ENCODE peak calls at places on chromosome 18, in eight cellular contexts. Q is heart left ventricle; A is breast epithelium; O is mammary epithelial cell; H is left ventricle myocardium inferior; L is uterus; C is GM23248; N is naive thymus-derived CD4-positive, alpha-beta T cell. V is an unnamed sample.

GRCh38 chr18:62325806-62326645 is 916 bp downstream of the TNFRSF11A start:
- DNase-seq in Q (no peak), A (no peak), O (peak), H (no peak), L (no peak), C (peak), N (no peak), V (no peak)

GRCh38 chr18:29434650-29435049 is 1257.7 kb upstream of the CDH2 start:
- DNase-seq in Q (no peak), A (no peak), O (no peak), H (no peak), L (no peak), C (no peak), N (no peak), V (no peak)

GRCh38 chr18:77702686-77703085 is 453.0 kb downstream of the GALR1 start:
- DNase-seq in Q (no peak), A (no peak), O (no peak), H (no peak), L (peak), C (no peak), N (no peak), V (peak)

GRCh38 chr18:36610716-36611115 is 218.1 kb downstream of the TPGS2 start:
- DNase-seq in Q (no peak), A (no peak), O (no peak), H (no peak), L (no peak), C (no peak), N (no peak), V (no peak)

GRCh38 chr18:9615973-9616559 is 1.7 kb upstream of the PPP4R1 start:
- DNase-seq in Q (no peak), A (no peak), O (peak), H (no peak), L (no peak), C (peak), N (no peak), V (no peak)

GRCh38 chr18:38966846-38967245 is 1401.2 kb upstream of the CELF4 start:
- DNase-seq in Q (no peak), A (no peak), O (peak), H (no peak), L (no peak), C (no peak), N (no peak), V (no peak)

GRCh38 chr18:48002933-48003365 is 72.5 kb upstream of the SMAD2 start:
- DNase-seq in Q (peak), A (peak), O (peak), H (peak), L (no peak), C (peak), N (no peak), V (no peak)

GRCh38 chr18:58231930-58232329 is 187.9 kb downstream of the NEDD4L start:
- DNase-seq in Q (no peak), A (no peak), O (no peak), H (no peak), L (no peak), C (peak), N (no peak), V (no peak)

GRCh38 chr18:61546598-61546997 is 213.4 kb downstream of the CDH20 start:
- DNase-seq in Q (no peak), A (no peak), O (peak), H (no peak), L (no peak), C (peak), N (no peak), V (no peak)

GRCh38 chr18:14978191-14978590 is 230.2 kb downstream of the ANKRD30B start:
- DNase-seq in Q (no peak), A (no peak), O (no peak), H (no peak), L (no peak), C (no peak), N (no peak), V (no peak)

GRCh38 chr18:23207191-23207955 is 72.1 kb downstream of the CABLES1 start:
- DNase-seq in Q (no peak), A (no peak), O (no peak), H (no peak), L (no peak), C (no peak), N (no peak), V (no peak)

GRCh38 chr18:36643016-36643415 is 185.8 kb downstream of the TPGS2 start:
- DNase-seq in Q (no peak), A (no peak), O (no peak), H (no peak), L (no peak), C (no peak), N (no peak), V (no peak)

GRCh38 chr18:36576339-36576738 is 252.5 kb downstream of the TPGS2 start:
- DNase-seq in Q (no peak), A (no peak), O (no peak), H (no peak), L (no peak), C (no peak), N (no peak), V (no peak)

GRCh38 chr18:61295153-61295552 is 38.1 kb upstream of the CDH20 start:
- DNase-seq in Q (no peak), A (no peak), O (no peak), H (no peak), L (no peak), C (no peak), N (no peak), V (no peak)

GRCh38 chr18:77366725-77367641 is 117.3 kb downstream of the GALR1 start:
- DNase-seq in Q (peak), A (no peak), O (no peak), H (no peak), L (peak), C (peak), N (no peak), V (peak)

GRCh38 chr18:79439201-79440023 is 43.7 kb downstream of the NFATC1 start:
- DNase-seq in Q (no peak), A (no peak), O (no peak), H (no peak), L (peak), C (no peak), N (peak), V (no peak)

GRCh38 chr18:26192233-26192632 is 34.0 kb upstream of the TAF4B start:
- DNase-seq in Q (no peak), A (no peak), O (no peak), H (no peak), L (no peak), C (no peak), N (no peak), V (no peak)

GRCh38 chr18:8217041-8217564 is 392.1 kb upstream of the RAB12 start:
- DNase-seq in Q (no peak), A (no peak), O (no peak), H (no peak), L (no peak), C (no peak), N (no peak), V (no peak)

GRCh38 chr18:58567453-58568196 is 61.3 kb downstream of the ALPK2 start:
- DNase-seq in Q (no peak), A (peak), O (peak), H (no peak), L (peak), C (peak), N (no peak), V (no peak)

GRCh38 chr18:1604751-1605150 is 700.1 kb downstream of the ADCYAP1 start:
- DNase-seq in Q (no peak), A (no peak), O (no peak), H (no peak), L (no peak), C (no peak), N (no peak), V (no peak)

GRCh38 chr18:26511339-26512071 is 36.8 kb downstream of the KCTD1 start:
- DNase-seq in Q (no peak), A (no peak), O (no peak), H (no peak), L (no peak), C (no peak), N (no peak), V (no peak)

GRCh38 chr18:79404567-79404910 is 8.8 kb downstream of the NFATC1 start:
- DNase-seq in Q (no peak), A (no peak), O (no peak), H (peak), L (no peak), C (peak), N (peak), V (no peak)

GRCh38 chr18:63762518-63762917 is 12.7 kb upstream of the SERPINB7 start:
- DNase-seq in Q (no peak), A (no peak), O (peak), H (no peak), L (no peak), C (peak), N (no peak), V (no peak)

GRCh38 chr18:12044591-12044990 is 49.1 kb upstream of the ANKRD62 start:
- DNase-seq in Q (no peak), A (no peak), O (no peak), H (no peak), L (no peak), C (no peak), N (no peak), V (no peak)

GRCh38 chr18:63963610-63964256 is 6.1 kb upstream of the SERPINB8 start:
- DNase-seq in Q (no peak), A (no peak), O (peak), H (no peak), L (no peak), C (peak), N (peak), V (no peak)

GRCh38 chr18:37661478-37661877 is 95.9 kb upstream of the CELF4 start:
- DNase-seq in Q (no peak), A (no peak), O (no peak), H (no peak), L (no peak), C (no peak), N (no peak), V (no peak)

GRCh38 chr18:44798433-44799048 is 117.9 kb downstream of the SETBP1 start:
- DNase-seq in Q (no peak), A (no peak), O (no peak), H (no peak), L (no peak), C (no peak), N (no peak), V (no peak)
- H3K27ac ChIP-seq in Q (no peak), A (no peak), O (no peak), H (peak), L (no peak), C (no peak), N (no peak), V (no peak)

GRCh38 chr18:49479381-49480137 is 7.5 kb downstream of the C18orf32 start:
- DNase-seq in Q (no peak), A (no peak), O (no peak), H (no peak), L (no peak), C (no peak), N (no peak), V (no peak)
- H3K27ac ChIP-seq in Q (no peak), A (no peak), O (no peak), H (peak), L (no peak), C (no peak), N (no peak), V (no peak)

GRCh38 chr18:53457068-53457467 is 767.4 kb downstream of the MBD2 start:
- DNase-seq in Q (no peak), A (no peak), O (no peak), H (no peak), L (no peak), C (no peak), N (no peak), V (no peak)

GRCh38 chr18:53458944-53459580 is 765.4 kb downstream of the MBD2 start:
- DNase-seq in Q (peak), A (no peak), O (no peak), H (peak), L (no peak), C (no peak), N (no peak), V (no peak)

GRCh38 chr18:53458266-53458665 is 766.2 kb downstream of the MBD2 start:
- DNase-seq in Q (no peak), A (no peak), O (no peak), H (no peak), L (no peak), C (no peak), N (no peak), V (no peak)
- H3K27ac ChIP-seq in Q (no peak), A (no peak), O (no peak), H (no peak), L (no peak), C (no peak), N (no peak), V (no peak)

DNA sequence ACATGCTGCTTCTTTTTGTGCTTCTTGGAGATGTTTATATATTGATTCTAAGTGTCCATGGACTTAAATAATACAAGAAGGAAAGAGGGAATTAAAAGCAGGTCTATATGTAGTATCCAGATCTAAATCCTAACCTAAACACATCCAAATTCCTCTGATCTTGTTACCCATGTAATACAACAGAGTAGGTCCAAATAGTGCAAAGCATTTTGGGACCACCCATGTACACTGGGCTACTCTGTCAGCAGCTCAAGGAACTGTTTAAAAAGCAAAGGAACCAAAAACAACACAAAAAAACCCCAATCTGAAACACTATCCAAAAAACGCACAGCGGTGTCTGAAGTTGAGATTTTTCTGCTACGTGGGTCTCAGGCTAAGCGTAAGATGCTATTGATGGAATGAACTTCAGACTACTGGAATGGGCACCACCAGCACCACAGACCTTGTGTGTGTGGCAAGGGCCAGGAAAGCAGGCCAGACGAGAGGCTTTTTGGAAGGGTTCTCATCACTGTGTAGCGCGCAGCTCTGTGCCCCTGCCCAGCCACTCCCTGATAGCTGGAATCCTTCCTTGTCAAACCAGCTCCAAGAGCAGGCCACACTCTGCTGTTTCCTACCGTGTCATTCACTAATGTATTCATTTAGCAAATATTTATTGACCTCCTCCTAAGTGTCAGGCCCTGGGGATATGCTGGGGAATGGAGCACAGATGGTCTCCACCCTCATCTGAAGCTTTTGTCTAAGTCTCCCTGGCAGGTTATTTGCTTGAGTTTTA is 101.4 kb downstream of the COLEC12 start:
- DNase-seq in Q (no peak), A (no peak), O (no peak), H (no peak), L (no peak), C (no peak), N (no peak), V (no peak)
- H3K27ac ChIP-seq in Q (no peak), A (no peak), O (no peak), H (no peak), L (no peak), C (no peak), N (no peak), V (no peak)

GRCh38 chr18:22034276-22034675 is 135.1 kb upstream of the GATA6 start:
- DNase-seq in Q (no peak), A (no peak), O (no peak), H (no peak), L (no peak), C (no peak), N (no peak), V (no peak)

GRCh38 chr18:22031581-22031980 is 137.8 kb upstream of the GATA6 start:
- DNase-seq in Q (no peak), A (no peak), O (no peak), H (no peak), L (no peak), C (peak), N (no peak), V (no peak)

GRCh38 chr18:22032392-22032961 is 136.9 kb upstream of the GATA6 start:
- DNase-seq in Q (no peak), A (no peak), O (peak), H (no peak), L (peak), C (peak), N (no peak), V (no peak)

DNA sequence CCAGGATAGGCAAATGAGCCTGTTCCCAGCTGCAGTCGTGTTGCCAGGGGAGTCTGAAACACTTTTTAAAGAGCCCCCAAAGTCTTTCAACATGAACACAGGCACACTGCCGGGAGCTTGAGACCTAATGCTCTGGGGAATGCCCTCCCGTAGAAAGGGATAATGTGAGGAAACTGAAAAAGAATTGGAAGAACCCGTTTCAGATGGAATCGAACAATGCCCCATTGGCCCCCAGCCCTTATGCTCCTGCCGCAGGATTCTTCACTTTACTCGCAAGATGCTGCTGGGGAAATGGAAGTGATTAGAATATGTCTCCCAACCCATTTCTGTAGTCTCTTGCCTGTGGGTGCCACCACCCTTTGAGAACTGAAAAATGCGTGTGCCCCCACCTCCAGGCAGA is 136.3 kb upstream of the GATA6 start:
- DNase-seq in Q (no peak), A (no peak), O (no peak), H (no peak), L (no peak), C (no peak), N (no peak), V (no peak)
- H3K27ac ChIP-seq in Q (no peak), A (no peak), O (peak), H (no peak), L (peak), C (peak), N (no peak), V (no peak)

GRCh38 chr18:33282709-33283333 is 157.7 kb downstream of the CCDC178 start:
- DNase-seq in Q (no peak), A (no peak), O (no peak), H (no peak), L (no peak), C (no peak), N (no peak), V (no peak)
- H3K27ac ChIP-seq in Q (no peak), A (no peak), O (no peak), H (no peak), L (no peak), C (no peak), N (no peak), V (no peak)

GRCh38 chr18:3347286-3347803 is 85.4 kb downstream of the MYL12B start:
- DNase-seq in Q (no peak), A (no peak), O (no peak), H (no peak), L (no peak), C (no peak), N (no peak), V (no peak)

GRCh38 chr18:3342628-3343027 is 80.7 kb downstream of the MYL12B start:
- DNase-seq in Q (no peak), A (no peak), O (no peak), H (no peak), L (no peak), C (no peak), N (no peak), V (no peak)

GRCh38 chr18:3345885-3346284 is 84.0 kb downstream of the MYL12B start:
- DNase-seq in Q (no peak), A (peak), O (peak), H (no peak), L (peak), C (no peak), N (no peak), V (no peak)

GRCh38 chr18:3346487-3346886 is 84.6 kb downstream of the MYL12B start:
- DNase-seq in Q (no peak), A (no peak), O (peak), H (no peak), L (no peak), C (no peak), N (no peak), V (no peak)

GRCh38 chr18:3345452-3345851 is 83.5 kb downstream of the MYL12B start:
- DNase-seq in Q (no peak), A (no peak), O (peak), H (no peak), L (no peak), C (peak), N (no peak), V (no peak)
- H3K27ac ChIP-seq in Q (no peak), A (peak), O (peak), H (no peak), L (peak), C (no peak), N (no peak), V (no peak)

DNA sequence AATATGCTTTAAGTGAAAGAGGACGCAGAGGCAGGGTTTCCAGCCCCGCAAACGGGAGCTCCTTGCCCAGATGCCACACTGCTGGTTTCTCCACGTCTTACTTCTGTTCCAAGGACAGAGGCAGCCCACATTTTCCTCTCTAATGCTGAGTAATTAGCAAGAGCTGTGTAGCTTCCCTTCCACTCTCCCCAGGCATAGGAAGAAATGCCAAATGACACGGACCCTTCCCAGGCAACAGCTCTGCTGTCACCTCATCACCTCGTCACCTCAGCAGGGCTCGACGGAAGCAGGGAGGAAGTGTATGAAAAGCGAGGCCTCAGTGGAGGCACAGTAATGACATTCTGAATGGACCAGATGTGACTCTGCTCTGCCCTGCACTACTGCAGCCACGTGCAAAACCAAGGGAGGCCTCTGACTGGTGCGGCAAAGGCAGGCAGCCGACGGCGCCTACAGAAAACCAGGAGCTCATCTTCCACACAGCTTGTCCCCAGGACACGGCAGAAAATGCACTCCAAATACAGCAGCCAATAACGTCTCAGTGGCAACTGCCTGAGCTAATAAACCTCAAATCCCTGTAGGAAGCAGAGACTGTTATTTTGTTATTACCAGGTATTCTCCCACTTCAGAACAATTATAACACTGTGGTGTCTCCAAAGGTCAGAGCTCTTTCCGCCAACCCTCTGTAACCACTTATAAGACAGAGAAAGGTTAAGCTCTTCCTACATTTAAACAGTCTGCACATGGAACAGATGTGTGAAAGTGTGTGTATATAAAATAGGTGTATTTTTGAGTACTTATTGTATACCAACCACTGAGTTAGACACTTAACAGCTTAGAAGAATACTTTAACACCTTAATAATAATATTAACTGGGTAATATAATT is 64.3 kb downstream of the FBXO15 start:
- DNase-seq in Q (no peak), A (no peak), O (no peak), H (no peak), L (no peak), C (no peak), N (peak), V (no peak)
- H3K27ac ChIP-seq in Q (no peak), A (no peak), O (no peak), H (no peak), L (no peak), C (no peak), N (peak), V (peak)

DNA sequence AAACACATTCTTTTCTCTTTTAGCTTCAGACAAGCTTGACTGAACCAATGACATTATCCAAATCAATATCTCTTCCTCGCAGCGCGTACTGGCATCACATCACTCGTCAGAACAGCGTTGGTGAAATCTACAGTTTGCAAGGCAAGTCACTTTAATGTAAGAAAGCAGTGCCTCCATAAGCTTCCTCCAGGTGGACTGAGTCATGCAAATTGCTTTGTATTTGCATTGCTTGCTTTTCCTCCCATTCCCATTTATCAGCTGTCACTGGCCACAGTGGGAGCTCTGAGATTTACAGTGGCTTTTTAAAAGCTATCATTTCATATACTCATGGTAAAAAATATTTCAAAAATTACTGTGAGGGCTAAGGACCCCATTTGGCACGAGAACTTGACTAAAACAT is 189.9 kb downstream of the CD226 start:
- DNase-seq in Q (no peak), A (no peak), O (peak), H (no peak), L (no peak), C (peak), N (no peak), V (no peak)
- H3K27ac ChIP-seq in Q (no peak), A (no peak), O (no peak), H (no peak), L (no peak), C (peak), N (no peak), V (no peak)